ENCODE peak calls at places on chromosomes 5 and 9, in five cellular contexts. B, A, R, I and J are unnamed samples.

GRCh38 chr5:39076101-39076756 is 2.0 kb upstream of the RICTOR start:
- DNase-seq in B (no peak), A (no peak), R (no peak), I (no peak), J (no peak)

GRCh38 chr9:113293285-113293874 is 9.8 kb downstream of the RNF183 start:
- DNase-seq in B (no peak), A (no peak), R (no peak), I (no peak), J (no peak)

GRCh38 chr5:137572042-137572695 is 73.0 kb upstream of the SPOCK1 start:
- DNase-seq in B (no peak), A (no peak), R (no peak), I (no peak), J (no peak)

GRCh38 chr5:33315170-33315569 is 125.6 kb upstream of the TARS1 start:
- DNase-seq in B (no peak), A (no peak), R (no peak), I (no peak), J (no peak)

GRCh38 chr9:122331523-122331927 is 39.3 kb upstream of the PTGS1 start:
- DNase-seq in B (no peak), A (no peak), R (no peak), I (no peak), J (no peak)

GRCh38 chr9:110700953-110701352 is 32.4 kb downstream of the MUSK start:
- DNase-seq in B (no peak), A (no peak), R (no peak), I (no peak), J (no peak)

GRCh38 chr9:130354806-130355205 is 89.2 kb downstream of the HMCN2 start:
- DNase-seq in B (no peak), A (peak), R (no peak), I (no peak), J (no peak)

GRCh38 chr9:33184947-33185346 is 17.8 kb upstream of the B4GALT1 start:
- DNase-seq in B (no peak), A (no peak), R (no peak), I (no peak), J (no peak)

GRCh38 chr5:150129813-150130492 is 25.7 kb downstream of the PDGFRB start:
- DNase-seq in B (peak), A (peak), R (peak), I (peak), J (no peak)

GRCh38 chr5:103433216-103433615 is 129.4 kb downstream of the NUDT12 start:
- DNase-seq in B (no peak), A (no peak), R (no peak), I (no peak), J (no peak)

GRCh38 chr5:159316519-159317383 is 13.5 kb downstream of the IL12B start:
- DNase-seq in B (peak), A (no peak), R (no peak), I (no peak), J (peak)

GRCh38 chr9:37801287-37801850 is 772 bp downstream of the DCAF10 start:
- DNase-seq in B (peak), A (peak), R (no peak), I (peak), J (no peak)

GRCh38 chr5:65127181-65127901 is 354.4 kb downstream of the ADAMTS6 start:
- DNase-seq in B (no peak), A (no peak), R (no peak), I (no peak), J (no peak)

GRCh38 chr9:70409280-70409679 is 5.2 kb downstream of the KLF9 start:
- DNase-seq in B (no peak), A (no peak), R (no peak), I (no peak), J (no peak)
- H3K27ac ChIP-seq in B (peak), A (peak), R (no peak), I (peak), J (no peak)

DNA sequence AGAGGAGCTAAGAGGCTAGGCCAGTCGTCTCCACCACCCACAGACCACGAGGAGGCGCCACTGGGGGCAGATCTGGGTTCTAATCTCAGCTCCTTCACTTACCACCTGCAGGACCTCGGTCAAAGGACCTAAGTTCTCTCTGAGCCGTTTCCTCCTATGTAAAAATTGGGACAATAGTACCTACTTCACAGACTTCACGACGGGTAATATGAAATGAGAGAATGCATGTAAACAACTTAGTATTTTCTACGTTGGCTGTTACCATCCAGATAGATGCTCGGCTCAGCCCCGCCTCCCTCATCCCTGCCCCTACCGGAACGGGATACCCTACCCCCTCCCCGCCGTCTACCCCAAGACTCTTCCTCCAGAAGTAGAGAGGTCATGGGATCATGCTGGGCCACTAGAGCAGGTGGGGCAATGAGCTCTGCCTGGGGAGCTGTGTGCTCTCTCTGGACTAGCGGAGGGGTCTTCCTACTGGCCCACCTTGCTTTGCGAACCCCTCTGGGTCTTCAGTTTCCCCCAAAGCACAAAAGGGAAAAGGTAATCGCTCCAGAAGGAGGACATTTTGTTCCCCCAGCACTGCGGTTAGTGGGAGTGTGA is 541 bp downstream of the GNPDA1 start:
- DNase-seq in B (peak), A (peak), R (no peak), I (peak), J (peak)
- TF ChIP-seq CTCF in B (peak), A (peak), R (peak), I (peak), J (peak)

DNA sequence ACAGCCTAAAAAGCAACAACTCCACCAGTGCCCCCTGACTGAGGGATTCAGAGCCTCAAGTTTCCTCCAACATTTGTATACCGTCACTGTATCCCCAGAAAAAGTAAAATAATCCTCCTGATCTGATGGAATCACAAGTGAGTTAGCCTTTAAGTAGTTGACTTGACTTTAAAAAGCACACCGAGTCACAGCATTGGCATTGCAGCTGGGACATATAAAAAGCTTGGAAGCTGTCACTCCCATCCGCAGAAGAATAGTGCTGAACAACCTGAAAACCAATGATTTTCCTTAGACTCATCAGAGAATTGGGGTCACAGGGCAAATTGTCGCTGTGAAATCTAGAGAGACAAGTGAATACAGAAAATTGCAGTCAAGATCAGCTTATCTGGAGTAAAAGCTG is 41.6 kb upstream of the FBN2 start:
- DNase-seq in B (no peak), A (no peak), R (no peak), I (no peak), J (no peak)
- H3K27ac ChIP-seq in B (no peak), A (no peak), R (no peak), I (no peak), J (no peak)

GRCh38 chr5:107855171-107855570 is 184.4 kb upstream of the EFNA5 start:
- DNase-seq in B (no peak), A (no peak), R (no peak), I (no peak), J (no peak)
- TF ChIP-seq CTCF in B (no peak), A (no peak), R (no peak), I (no peak), J (no peak)

GRCh38 chr9:76433851-76434250 is 25.1 kb upstream of the GCNT1 start:
- DNase-seq in B (no peak), A (no peak), R (no peak), I (no peak), J (no peak)
- H3K27ac ChIP-seq in B (no peak), A (no peak), R (no peak), I (no peak), J (no peak)

GRCh38 chr9:72396247-72397091 is 31.5 kb upstream of the ZFAND5 start:
- DNase-seq in B (peak), A (no peak), R (peak), I (no peak), J (no peak)

GRCh38 chr9:72399391-72399790 is 34.4 kb upstream of the ZFAND5 start:
- DNase-seq in B (no peak), A (no peak), R (no peak), I (no peak), J (no peak)

GRCh38 chr9:72390896-72391295 is 25.9 kb upstream of the ZFAND5 start:
- DNase-seq in B (no peak), A (no peak), R (no peak), I (no peak), J (no peak)

GRCh38 chr9:72394061-72394460 is 29.1 kb upstream of the ZFAND5 start:
- DNase-seq in B (no peak), A (no peak), R (peak), I (no peak), J (no peak)
- TF ChIP-seq CTCF in B (no peak), A (no peak), R (no peak), I (no peak), J (no peak)

GRCh38 chr9:95102001-95102433 is 215.5 kb downstream of the FANCC start:
- DNase-seq in B (no peak), A (no peak), R (no peak), I (no peak), J (no peak)
- H3K27ac ChIP-seq in B (no peak), A (peak), R (no peak), I (no peak), J (no peak)